ENCODE peak calls at places on chromosomes 7 and 10, in eight cellular contexts. J is ovary, W is adrenal gland, D is transverse colon, L is body of pancreas, T is breast epithelium, Y is endothelial cell of umbilical vein, U is IMR-90. V is an unnamed sample.

GRCh38 chr10:128287921-128288320 is 161.7 kb upstream of the MKI67 start:
- DNase-seq in J (no peak), T (no peak), Y (no peak), U (no peak), D (no peak), W (no peak), L (no peak), V (no peak)

GRCh38 chr7:37488163-37488759 is 39.6 kb upstream of the ELMO1 start:
- DNase-seq in U (no peak), T (no peak), J (no peak), W (no peak), D (no peak), Y (peak; percentile 27), L (no peak), V (no peak)

GRCh38 chr7:158114056-158114850 is 473.4 kb downstream of the PTPRN2 start:
- DNase-seq in Y (no peak), U (no peak), L (no peak), T (no peak), J (no peak), W (peak; percentile 34), D (no peak), V (no peak)

GRCh38 chr7:99272476-99273045 is at the start of gene MYH16:
- DNase-seq in Y (no peak), J (no peak), U (peak; percentile 57), L (no peak), T (no peak), W (no peak), D (no peak), V (no peak)

GRCh38 chr10:5595591-5596590 is 70.5 kb downstream of the ASB13 start:
- DNase-seq in J (no peak), L (no peak), W (no peak), T (no peak), U (peak; percentile 93), D (no peak), Y (peak; percentile 92), V (no peak)

GRCh38 chr7:96040250-96040772 is 268.0 kb downstream of the DYNC1I1 start:
- DNase-seq in D (no peak), T (no peak), W (no peak), J (no peak), U (no peak), L (no peak), Y (no peak), V (no peak)

GRCh38 chr7:147510913-147511312 is 1079.7 kb upstream of the C7orf33 start:
- DNase-seq in T (no peak), W (no peak), J (no peak), D (no peak), U (peak; percentile 79), L (no peak), Y (no peak), V (no peak)

GRCh38 chr7:106770191-106770590 is 94.9 kb upstream of the PIK3CG start:
- DNase-seq in T (no peak), L (no peak), D (no peak), J (no peak), W (no peak), U (peak; percentile 96), Y (peak; percentile 77), V (no peak)

GRCh38 chr7:133777701-133778100 is 349.4 kb upstream of the LRGUK start:
- DNase-seq in U (no peak), W (no peak), Y (no peak), D (no peak), T (no peak), L (no peak), J (no peak), V (no peak)

GRCh38 chr10:117075064-117075463 is 63.0 kb downstream of the VAX1 start:
- DNase-seq in T (no peak), J (no peak), U (peak; percentile 7), Y (no peak), L (no peak), W (no peak), D (no peak), V (no peak)

GRCh38 chr7:73721237-73721848 is 1.9 kb upstream of the STX1A start:
- DNase-seq in T (peak; percentile 85), L (peak; percentile 87), U (no peak), J (no peak), D (peak; percentile 53), Y (no peak), W (peak; percentile 81), V (peak; percentile 89)

GRCh38 chr10:22252286-22252800 is 34.5 kb upstream of the EBLN1 start:
- DNase-seq in W (peak; percentile 57), L (peak; percentile 48), U (no peak), Y (peak; percentile 26), J (peak; percentile 81), T (peak; percentile 60), D (peak; percentile 27), V (peak; percentile 79)

GRCh38 chr7:39622609-39623311 is 612 bp upstream of the RALA start:
- DNase-seq in W (no peak), L (no peak), U (no peak), D (no peak), T (no peak), J (no peak), Y (peak; percentile 36), V (no peak)

GRCh38 chr10:133394801-133395221 is 854 bp downstream of the MTG1 start:
- DNase-seq in L (no peak), D (no peak), U (no peak), Y (no peak), J (no peak), W (peak; percentile 50), T (no peak), V (peak; percentile 62)

GRCh38 chr10:70978181-70978580 is 89.8 kb upstream of the PCBD1 start:
- DNase-seq in L (no peak), T (no peak), J (no peak), Y (no peak), D (no peak), U (no peak), W (no peak), V (no peak)

GRCh38 chr10:119166564-119166963 is 1.1 kb upstream of the SFXN4 start:
- DNase-seq in L (no peak), Y (peak; percentile 55), W (no peak), T (no peak), U (no peak), J (no peak), D (no peak), V (no peak)

GRCh38 chr7:151867912-151868804 is 8.8 kb downstream of the PRKAG2 start:
- DNase-seq in U (no peak), W (peak; percentile 80), T (no peak), L (peak; percentile 82), Y (peak; percentile 16), D (no peak), J (peak; percentile 80), V (no peak)

GRCh38 chr10:89360153-89360552 is 17.7 kb upstream of the IFIT1B start:
- DNase-seq in D (no peak), U (no peak), W (no peak), J (no peak), L (no peak), Y (no peak), T (no peak), V (no peak)

GRCh38 chr10:76719021-76719420 is 918.6 kb downstream of the KCNMA1 start:
- DNase-seq in D (no peak), U (no peak), W (no peak), Y (no peak), T (no peak), L (no peak), J (no peak), V (no peak)

GRCh38 chr7:143380646-143381426 is at the start of gene ZYX:
- DNase-seq in U (peak; percentile 95), W (peak; percentile 95), D (peak; percentile 97), L (peak; percentile 95), Y (peak; percentile 94), T (peak; percentile 93), J (peak; percentile 96), V (peak; percentile 98)
- TF ChIP-seq POLR2A in U (peak; percentile 92), W (peak; percentile 75), D (peak; percentile 92), L (peak; percentile 90), Y (peak; percentile 87), T (peak; percentile 28), J (peak; percentile 87), V (peak; percentile 81)

GRCh38 chr7:12712236-12712635 is 24.8 kb downstream of the ARL4A start:
- DNase-seq in T (no peak), L (no peak), D (no peak), Y (no peak), W (no peak), U (no peak), J (no peak), V (no peak)

GRCh38 chr7:12715372-12716133 is 28.1 kb downstream of the ARL4A start:
- DNase-seq in T (no peak), J (peak; percentile 27), U (peak; percentile 95), Y (peak; percentile 96), D (peak; percentile 83), W (peak; percentile 80), L (peak; percentile 80), V (peak; percentile 78)

GRCh38 chr7:12714436-12714737 is 27.0 kb downstream of the ARL4A start:
- DNase-seq in J (no peak), U (no peak), L (no peak), W (no peak), D (no peak), Y (no peak), T (no peak), V (no peak)

GRCh38 chr7:12716134-12716667 is 28.8 kb downstream of the ARL4A start:
- DNase-seq in W (no peak), Y (no peak), T (no peak), U (no peak), J (no peak), D (no peak), L (no peak), V (no peak)

GRCh38 chr7:12713625-12714435 is 26.4 kb downstream of the ARL4A start:
- DNase-seq in J (no peak), D (no peak), T (no peak), U (no peak), W (no peak), L (no peak), Y (peak; percentile 84), V (no peak)
- H3K27ac ChIP-seq in J (no peak overlapping the region), D (peak overlapping the region; percentile 91), T (peak overlapping the region; percentile 12), U (no peak overlapping the region), W (no peak overlapping the region), L (no peak overlapping the region), Y (no peak overlapping the region), V (no peak overlapping the region)

DNA sequence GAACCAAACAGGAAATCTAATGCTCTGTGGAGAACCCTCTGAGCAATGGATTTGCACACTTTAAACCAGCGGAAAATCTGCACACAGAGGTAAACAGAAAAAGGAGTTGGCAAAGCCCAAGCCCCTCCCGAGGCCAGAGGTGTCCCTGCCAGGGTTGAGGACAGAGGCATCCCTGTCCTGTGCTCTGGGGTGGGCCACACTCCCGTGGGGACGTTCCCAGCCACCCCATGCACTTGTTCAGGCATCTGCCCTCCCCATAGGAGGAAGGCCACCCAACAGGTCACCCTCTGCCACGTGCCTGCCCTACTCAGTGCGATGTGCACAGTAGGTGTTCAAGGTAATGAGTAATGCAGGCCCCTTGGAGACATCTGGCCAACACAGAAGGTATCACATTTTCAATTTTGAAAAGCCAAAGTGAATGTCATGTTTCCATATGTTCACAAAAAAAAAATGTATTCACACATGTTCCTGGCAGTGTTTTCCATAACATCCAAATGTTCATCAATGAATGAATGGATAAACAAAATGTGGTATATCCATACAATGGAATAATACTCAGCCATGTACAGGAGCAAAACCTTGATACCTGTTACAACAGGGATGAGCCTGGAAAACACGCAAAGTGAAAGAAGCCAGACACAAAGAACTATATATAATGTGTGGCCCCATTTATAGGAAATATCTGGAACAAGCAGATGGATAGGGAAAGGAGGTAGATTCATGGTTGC is 108.1 kb downstream of the EBF3 start:
- DNase-seq in U (no peak), D (no peak), L (no peak), Y (no peak), W (no peak), J (no peak), T (no peak), V (peak; percentile 54)
- TF ChIP-seq POLR2A in U (no peak), D (no peak), L (no peak), Y (no peak), W (no peak), J (no peak), T (no peak), V (no peak)

GRCh38 chr10:60910543-60910942 is 33.4 kb downstream of the RHOBTB1 start:
- DNase-seq in Y (peak; percentile 85), T (no peak), D (no peak), J (peak; percentile 62), L (peak; percentile 85), U (no peak), W (peak; percentile 64), V (no peak)
- H3K27ac ChIP-seq in Y (no peak overlapping the region), T (no peak overlapping the region), D (no peak overlapping the region), J (no peak overlapping the region), L (peak overlapping the region; percentile 43), U (no peak overlapping the region), W (peak overlapping the region; percentile 45), V (peak overlapping the region; percentile 20)

V was measured in sigmoid colon.